ENCODE peak calls at places on chromosome 15, in five cellular contexts. L is HCT116, K is K562, F is HepG2, P is heart left ventricle. H is an unnamed sample.
A peak's percentile ranks its signal among the peaks of the same experiment; 100 is the strongest.

GRCh38 chr15:63582179-63582578 is 15.0 kb upstream of the FBXL22 start:
- ATAC-seq in L (no peak), K (no peak), F (no peak), P (no peak), H (no peak)

GRCh38 chr15:70589221-70589620 is 174.1 kb downstream of the UACA start:
- ATAC-seq in L (no peak), K (no peak), F (no peak), P (no peak), H (no peak)

GRCh38 chr15:50275091-50275490 is 9.6 kb upstream of the HDC start:
- ATAC-seq in L (no peak), K (no peak), F (no peak), P (no peak), H (no peak)

GRCh38 chr15:85031086-85031943 is 49.7 kb downstream of the PDE8A start:
- ATAC-seq in L (no peak), K (peak; percentile 29), F (peak; percentile 20), P (no peak), H (no peak)

GRCh38 chr15:25329685-25330084 is 109.1 kb downstream of the UBE3A start:
- ATAC-seq in L (no peak), K (no peak), F (no peak), P (no peak), H (no peak)

GRCh38 chr15:55256281-55257013 is 33.2 kb downstream of the RAB27A start:
- ATAC-seq in L (no peak), K (peak; percentile 9), F (no peak), P (no peak), H (no peak)

GRCh38 chr15:74653426-74654082 is 37.9 kb downstream of the CLK3 start:
- ATAC-seq in L (peak; percentile 73), K (no peak), F (no peak), P (peak; percentile 50), H (peak; percentile 81)

GRCh38 chr15:60751985-60752952 is 273.3 kb upstream of the ICE2 start:
- ATAC-seq in L (no peak), K (no peak), F (peak; percentile 99), P (peak; percentile 92), H (peak; percentile 84)

GRCh38 chr15:76340802-76341365 is 4.3 kb downstream of the ISL2 start:
- ATAC-seq in L (no peak), K (no peak), F (no peak), P (peak; percentile 44), H (no peak)

GRCh38 chr15:45714501-45715488 is 80.0 kb downstream of the SQOR start:
- ATAC-seq in L (peak; percentile 92), K (peak; percentile 87), F (peak; percentile 85), P (no peak), H (no peak)
- TF ChIP-seq CTCF in L (peak; percentile 81), K (peak; percentile 86), F (peak; percentile 93), P (peak; percentile 78), H (peak; percentile 44)

DNA sequence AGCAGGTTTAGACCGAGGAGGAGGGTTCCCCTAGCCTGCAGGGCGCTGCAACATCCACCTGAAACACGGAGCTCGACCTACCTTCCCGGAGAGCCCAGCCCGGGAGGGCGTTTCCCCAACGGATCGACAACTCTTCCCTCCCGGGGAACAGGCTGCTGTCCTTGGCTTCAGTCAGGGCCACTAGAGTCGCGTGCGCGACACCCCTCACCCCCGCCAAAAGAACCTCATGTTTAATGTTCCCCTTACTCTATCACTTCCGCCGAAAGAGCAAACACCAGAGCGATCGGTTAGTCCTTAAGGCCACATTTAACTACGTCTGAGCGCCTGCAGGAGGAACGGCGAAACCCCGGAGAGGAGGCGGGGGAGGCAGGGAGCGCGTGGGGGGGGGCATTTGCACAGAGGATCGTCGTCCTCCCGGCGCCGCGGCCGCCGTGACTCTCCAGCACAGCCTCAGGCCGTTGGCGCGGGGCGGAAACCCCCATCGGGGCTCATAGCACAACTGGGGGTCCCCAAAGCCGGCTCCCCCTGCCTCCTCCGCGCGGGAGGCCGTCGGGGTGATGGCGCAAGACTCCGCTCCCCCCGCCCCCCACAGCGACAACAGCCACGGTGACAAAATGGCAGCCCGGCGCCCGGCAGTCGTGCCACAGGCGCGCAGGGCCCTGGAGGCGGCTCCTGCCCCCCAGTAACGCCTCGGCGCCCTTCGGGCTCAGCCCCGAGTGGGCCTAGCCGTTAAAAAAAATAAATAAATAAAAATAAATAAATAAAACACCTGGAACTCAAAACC is 3.2 kb downstream of the ANP32A start:
- ATAC-seq in L (peak; percentile 31), K (peak; percentile 39), F (peak; percentile 19), P (peak; percentile 17), H (peak; percentile 19)
- TF ChIP-seq POLR2A in L (no peak), K (peak; percentile 53), F (no peak), P (no peak), H (no peak)

GRCh38 chr15:41503669-41504010 is 10.0 kb downstream of the ITPKA start:
- ATAC-seq in L (no peak), K (no peak), F (no peak), P (no peak), H (no peak)

GRCh38 chr15:41501961-41502786 is 8.5 kb downstream of the ITPKA start:
- ATAC-seq in L (no peak), K (no peak), F (no peak), P (no peak), H (peak; percentile 17)

GRCh38 chr15:41501191-41501917 is 7.7 kb downstream of the ITPKA start:
- ATAC-seq in L (no peak), K (no peak), F (no peak), P (no peak), H (no peak)

GRCh38 chr15:41504751-41505492 is 8.7 kb downstream of the LTK start:
- ATAC-seq in L (no peak), K (peak; percentile 14), F (peak; percentile 3), P (no peak), H (no peak)

DNA sequence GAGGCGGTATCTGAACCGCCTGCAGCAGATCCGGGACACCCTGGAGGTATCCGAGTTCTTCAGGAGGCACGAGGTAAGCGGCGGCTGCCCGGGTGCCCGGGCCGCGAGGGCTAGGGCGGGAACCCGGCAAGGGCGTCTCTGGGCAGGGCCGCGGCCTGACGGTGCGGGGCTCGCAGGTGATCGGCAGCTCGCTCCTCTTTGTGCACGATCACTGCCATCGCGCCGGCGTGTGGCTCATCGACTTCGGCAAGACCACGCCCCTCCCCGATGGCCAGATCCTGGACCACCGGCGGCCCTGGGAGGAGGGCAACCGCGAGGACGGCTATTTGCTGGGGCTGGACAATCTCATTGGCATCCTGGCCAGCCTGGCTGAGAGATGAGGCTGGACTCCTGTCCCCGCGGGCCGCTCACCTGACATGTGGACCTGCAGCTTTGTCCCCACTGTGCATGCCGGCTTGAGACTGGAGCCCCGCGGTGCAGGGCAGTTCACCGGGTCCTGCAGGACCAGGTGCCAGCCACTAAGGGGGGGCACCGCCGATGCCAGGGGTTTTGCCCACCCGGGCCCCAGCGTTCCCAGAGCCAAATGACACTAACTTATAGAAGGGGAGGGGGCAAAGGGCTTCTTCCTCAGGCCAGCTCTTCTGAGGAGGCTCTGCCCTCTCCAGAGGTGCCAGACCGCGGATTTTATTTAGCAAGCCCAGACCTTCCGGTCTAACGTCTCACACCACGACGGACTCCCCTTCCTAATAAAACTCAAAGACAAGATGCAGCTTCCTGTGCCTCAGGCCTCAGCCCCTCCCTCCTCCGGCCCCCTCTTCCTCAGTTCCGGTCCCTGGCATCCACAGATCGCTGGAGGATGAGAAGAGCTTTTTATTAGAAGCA is 9.4 kb downstream of the ITPKA start:
- ATAC-seq in L (no peak), K (no peak), F (no peak), P (no peak), H (no peak)
- H3K4me3 ChIP-seq in L (no peak overlapping the region), K (no peak overlapping the region), F (no peak overlapping the region), P (no peak overlapping the region), H (peak overlapping the region; percentile 35)

GRCh38 chr15:43881944-43882343 is 55.1 kb downstream of the WDR76 start:
- ATAC-seq in L (peak; percentile 73), K (peak; percentile 81), F (peak; percentile 82), P (no peak), H (no peak)
- TF ChIP-seq CTCF in L (peak; percentile 84), K (peak; percentile 71), F (peak; percentile 53), P (peak; percentile 16), H (no peak)

DNA sequence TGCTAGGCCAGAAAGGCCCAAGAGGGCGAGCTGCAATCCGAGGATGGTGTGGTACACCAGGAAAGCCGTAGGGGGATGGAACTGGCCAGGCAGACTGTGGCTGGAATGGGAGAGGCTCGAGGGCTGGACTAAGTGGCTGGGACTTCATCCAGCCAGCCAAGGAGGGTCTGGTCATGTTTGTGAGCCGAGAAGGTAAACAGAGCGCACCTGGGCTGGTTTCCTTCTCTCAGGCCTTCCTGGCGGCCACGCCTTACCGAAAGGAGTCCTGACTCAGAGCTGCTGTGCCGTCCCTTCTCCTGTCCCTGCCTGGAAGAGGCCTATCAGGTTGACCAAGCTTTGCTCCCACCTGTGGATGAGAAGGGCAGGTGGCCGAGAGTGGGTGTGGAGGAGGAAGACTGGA is 71.5 kb upstream of the GATM start:
- ATAC-seq in L (no peak), K (no peak), F (no peak), P (no peak), H (no peak)
- TF ChIP-seq POLR2A in L (no peak), K (no peak), F (no peak), P (no peak), H (no peak)

GRCh38 chr15:31362886-31363285 is 36.3 kb downstream of the KLF13 start:
- ATAC-seq in L (no peak), K (no peak), F (no peak), P (no peak), H (no peak)

GRCh38 chr15:31365655-31366127 is 39.1 kb downstream of the KLF13 start:
- ATAC-seq in L (peak; percentile 71), K (peak; percentile 97), F (no peak), P (peak; percentile 90), H (peak; percentile 93)

GRCh38 chr15:31366169-31366734 is 39.6 kb downstream of the KLF13 start:
- ATAC-seq in L (no peak), K (no peak), F (no peak), P (peak; percentile 49), H (peak; percentile 62)

GRCh38 chr15:31365032-31365654 is 38.5 kb downstream of the KLF13 start:
- ATAC-seq in L (no peak), K (no peak), F (no peak), P (no peak), H (no peak)

DNA sequence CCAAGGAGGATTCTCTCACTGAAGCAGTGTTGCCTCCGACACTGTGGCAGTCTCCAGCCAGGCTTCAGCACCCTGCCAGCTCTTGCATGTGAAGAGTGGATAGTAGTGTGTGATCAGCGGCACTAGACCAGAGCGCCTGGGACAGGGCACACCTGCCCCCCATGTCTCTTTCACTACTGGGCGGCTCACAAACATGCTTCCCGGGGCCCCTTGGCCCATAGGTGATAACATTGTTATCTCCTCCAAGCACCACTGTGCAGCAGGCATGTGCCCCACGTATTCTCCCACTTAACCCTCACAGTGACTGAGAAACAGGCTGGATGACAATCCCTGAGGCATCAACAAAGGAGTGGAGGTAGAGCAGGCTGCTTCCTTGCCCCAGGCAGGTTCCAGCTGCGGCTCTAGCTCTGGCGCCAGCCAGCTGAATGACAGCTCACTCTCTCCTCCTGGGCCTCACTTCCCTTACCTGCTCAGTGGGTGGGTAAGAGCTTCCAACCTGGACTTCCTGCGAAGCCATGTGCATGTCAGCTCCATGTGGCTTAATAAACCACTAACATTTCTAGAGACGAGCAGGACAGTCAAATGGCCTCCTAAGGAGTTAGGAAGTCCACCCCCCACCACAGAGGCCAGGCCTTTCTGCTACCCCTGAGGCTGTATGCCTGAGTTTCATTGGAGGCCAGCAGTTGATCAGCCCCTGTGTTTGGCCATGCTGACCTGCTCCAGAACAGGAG is 37.8 kb downstream of the KLF13 start:
- ATAC-seq in L (no peak), K (peak; percentile 7), F (no peak), P (no peak), H (no peak)
- H3K4me3 ChIP-seq in L (no peak overlapping the region), K (no peak overlapping the region), F (no peak overlapping the region), P (peak overlapping the region; percentile 35), H (no peak overlapping the region)

H was measured in gastroesophageal sphincter.